ENCODE peak calls at places on chromosomes 6 and 20, in seven cellular contexts. One of them, this sample, is unnamed. For H3K4me1, the result is how much of the 10 kb centered on the place peaks cover.

GRCh38 chr6:148212366-148212765 is 130.3 kb upstream of the SASH1 start:
- DNase-seq in tibial artery: no peak
- DNase-seq in A549: no peak
- DNase-seq in fibroblast of lung: no peak
- DNase-seq in IMR-90: no peak
- DNase-seq in aorta: no peak
- DNase-seq in thoracic aorta: no peak
- DNase-seq in this sample: no peak

GRCh38 chr20:35695245-35695749 is 3.9 kb downstream of the NFS1 start:
- DNase-seq in tibial artery: no peak
- DNase-seq in thoracic aorta: no peak
- DNase-seq in aorta: no peak
- DNase-seq in fibroblast of lung: no peak
- DNase-seq in A549: no peak
- DNase-seq in IMR-90: no peak
- DNase-seq in this sample: no peak

GRCh38 chr20:39117486-39117885 is 155.3 kb downstream of the DHX35 start:
- DNase-seq in IMR-90: peak
- DNase-seq in fibroblast of lung: peak
- DNase-seq in thoracic aorta: no peak
- DNase-seq in tibial artery: no peak
- DNase-seq in aorta: no peak
- DNase-seq in A549: peak
- DNase-seq in this sample: peak

GRCh38 chr6:8082954-8083858 is 19.0 kb upstream of the BLOC1S5 start:
- DNase-seq in A549: peak
- DNase-seq in fibroblast of lung: peak
- DNase-seq in thoracic aorta: no peak
- DNase-seq in IMR-90: peak
- DNase-seq in aorta: peak
- DNase-seq in tibial artery: no peak
- DNase-seq in this sample: no peak

GRCh38 chr6:15430947-15431405 is 185.1 kb downstream of the JARID2 start:
- DNase-seq in tibial artery: no peak
- DNase-seq in fibroblast of lung: no peak
- DNase-seq in aorta: no peak
- DNase-seq in IMR-90: no peak
- DNase-seq in thoracic aorta: no peak
- DNase-seq in A549: no peak
- DNase-seq in this sample: no peak

GRCh38 chr6:82955841-82956240 is 109.8 kb downstream of the UBE3D start:
- DNase-seq in thoracic aorta: no peak
- DNase-seq in aorta: no peak
- DNase-seq in fibroblast of lung: peak
- DNase-seq in tibial artery: no peak
- DNase-seq in IMR-90: peak
- DNase-seq in A549: no peak
- DNase-seq in this sample: no peak

GRCh38 chr6:161038229-161039003 is 46.8 kb downstream of the MAP3K4 start:
- DNase-seq in A549: peak
- DNase-seq in aorta: no peak
- DNase-seq in IMR-90: peak
- DNase-seq in tibial artery: no peak
- DNase-seq in thoracic aorta: no peak
- DNase-seq in fibroblast of lung: peak
- DNase-seq in this sample: peak

GRCh38 chr6:2396856-2397640 is 151.6 kb upstream of the GMDS start:
- DNase-seq in aorta: peak
- DNase-seq in tibial artery: no peak
- DNase-seq in thoracic aorta: no peak
- DNase-seq in fibroblast of lung: peak
- DNase-seq in IMR-90: peak
- DNase-seq in A549: no peak
- DNase-seq in this sample: no peak

GRCh38 chr6:89122625-89123024 is 4.8 kb upstream of the SRSF12 start:
- DNase-seq in tibial artery: no peak
- DNase-seq in thoracic aorta: no peak
- DNase-seq in A549: peak
- DNase-seq in aorta: no peak
- DNase-seq in IMR-90: peak
- DNase-seq in fibroblast of lung: peak
- DNase-seq in this sample: peak

GRCh38 chr6:149806127-149806526 is 56.6 kb downstream of the PCMT1 start:
- DNase-seq in IMR-90: peak
- DNase-seq in aorta: no peak
- DNase-seq in fibroblast of lung: peak
- DNase-seq in A549: no peak
- DNase-seq in tibial artery: no peak
- DNase-seq in thoracic aorta: no peak
- DNase-seq in this sample: peak

GRCh38 chr6:138509371-138509770 is 10.1 kb upstream of the NHSL1 start:
- DNase-seq in IMR-90: peak
- DNase-seq in fibroblast of lung: peak
- DNase-seq in tibial artery: no peak
- DNase-seq in aorta: peak
- DNase-seq in A549: peak
- DNase-seq in thoracic aorta: no peak
- DNase-seq in this sample: peak

GRCh38 chr20:62417981-62418708 is 9.2 kb downstream of the RBBP8NL start:
- DNase-seq in thoracic aorta: no peak
- DNase-seq in fibroblast of lung: no peak
- DNase-seq in aorta: no peak
- DNase-seq in IMR-90: no peak
- DNase-seq in tibial artery: no peak
- DNase-seq in A549: no peak
- DNase-seq in this sample: no peak

GRCh38 chr6:33417127-33417902 is 592 bp downstream of the CUTA start:
- DNase-seq in thoracic aorta: no peak
- DNase-seq in A549: peak
- DNase-seq in IMR-90: peak
- DNase-seq in aorta: no peak
- DNase-seq in tibial artery: no peak
- DNase-seq in fibroblast of lung: peak
- DNase-seq in this sample: peak

GRCh38 chr6:66226099-66226498 is 519.1 kb upstream of the EYS start:
- DNase-seq in fibroblast of lung: no peak
- DNase-seq in A549: peak
- DNase-seq in aorta: no peak
- DNase-seq in IMR-90: no peak
- DNase-seq in tibial artery: no peak
- DNase-seq in thoracic aorta: no peak
- DNase-seq in this sample: peak

GRCh38 chr6:150929403-150929802 is 63.9 kb downstream of the MTHFD1L start:
- DNase-seq in fibroblast of lung: no peak
- DNase-seq in aorta: no peak
- DNase-seq in IMR-90: peak
- DNase-seq in thoracic aorta: no peak
- DNase-seq in tibial artery: no peak
- DNase-seq in A549: no peak
- DNase-seq in this sample: no peak

GRCh38 chr6:84740385-84740784 is 24.0 kb downstream of the TBX18 start:
- DNase-seq in tibial artery: no peak
- DNase-seq in thoracic aorta: no peak
- DNase-seq in IMR-90: no peak
- DNase-seq in A549: no peak
- DNase-seq in aorta: no peak
- DNase-seq in fibroblast of lung: no peak
- DNase-seq in this sample: no peak

DNA sequence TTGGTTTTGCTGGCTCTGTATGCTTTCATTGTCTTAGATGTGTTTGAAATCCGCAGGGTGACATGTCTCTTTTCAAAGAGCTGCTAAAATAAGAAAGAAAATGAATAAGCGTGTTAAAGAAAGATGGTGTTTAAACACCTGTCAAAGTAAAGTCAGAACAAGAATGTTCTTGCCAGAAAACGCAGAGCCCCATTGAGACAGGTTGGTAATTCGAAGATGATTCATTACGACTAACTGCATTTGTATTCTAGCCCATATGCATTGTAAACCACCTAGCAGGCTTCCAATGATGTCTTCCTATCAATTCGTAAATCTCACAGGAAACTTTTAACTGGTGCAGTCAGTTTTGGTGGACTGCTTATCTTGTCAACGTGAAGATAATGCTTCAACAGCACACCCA is 16.8 kb downstream of the PHACTR2 start:
- DNase-seq in tibial artery: no peak
- DNase-seq in thoracic aorta: no peak
- DNase-seq in IMR-90: peak
- DNase-seq in aorta: no peak
- DNase-seq in A549: no peak
- DNase-seq in fibroblast of lung: peak
- DNase-seq in this sample: no peak
- H3K4me1 ChIP-seq in tibial artery: half or more
- H3K4me1 ChIP-seq in thoracic aorta: half or more
- H3K4me1 ChIP-seq in IMR-90: under half
- H3K4me1 ChIP-seq in aorta: under half
- H3K4me1 ChIP-seq in A549: under half
- H3K4me1 ChIP-seq in fibroblast of lung: under half
- H3K4me1 ChIP-seq in this sample: under half

GRCh38 chr6:43264599-43264998 is 21.3 kb downstream of the TTBK1 start:
- DNase-seq in aorta: no peak
- DNase-seq in fibroblast of lung: no peak
- DNase-seq in thoracic aorta: no peak
- DNase-seq in A549: no peak
- DNase-seq in tibial artery: no peak
- DNase-seq in IMR-90: no peak
- DNase-seq in this sample: no peak
- H3K27ac ChIP-seq in aorta: no peak
- H3K27ac ChIP-seq in fibroblast of lung: no peak
- H3K27ac ChIP-seq in thoracic aorta: no peak
- H3K27ac ChIP-seq in A549: no peak
- H3K27ac ChIP-seq in tibial artery: no peak
- H3K27ac ChIP-seq in IMR-90: no peak
- H3K27ac ChIP-seq in this sample: no peak

GRCh38 chr6:125753937-125754259 is 4.5 kb downstream of the HEY2 start:
- DNase-seq in tibial artery: no peak
- DNase-seq in aorta: no peak
- DNase-seq in A549: no peak
- DNase-seq in IMR-90: no peak
- DNase-seq in fibroblast of lung: no peak
- DNase-seq in thoracic aorta: no peak
- DNase-seq in this sample: no peak
- H3K4me3 ChIP-seq in tibial artery: peak
- H3K4me3 ChIP-seq in aorta: no peak
- H3K4me3 ChIP-seq in A549: no peak
- H3K4me3 ChIP-seq in IMR-90: no peak
- H3K4me3 ChIP-seq in fibroblast of lung: no peak
- H3K4me3 ChIP-seq in thoracic aorta: peak
- H3K4me3 ChIP-seq in this sample: peak

GRCh38 chr20:49690899-49691620 is 22.6 kb downstream of the B4GALT5 start:
- DNase-seq in A549: peak
- DNase-seq in IMR-90: peak
- DNase-seq in aorta: no peak
- DNase-seq in thoracic aorta: no peak
- DNase-seq in tibial artery: no peak
- DNase-seq in fibroblast of lung: peak
- DNase-seq in this sample: no peak
- H3K4me1 ChIP-seq in A549: half or more
- H3K4me1 ChIP-seq in IMR-90: under half
- H3K4me1 ChIP-seq in aorta: under half
- H3K4me1 ChIP-seq in thoracic aorta: under half
- H3K4me1 ChIP-seq in tibial artery: half or more
- H3K4me1 ChIP-seq in fibroblast of lung: under half
- H3K4me1 ChIP-seq in this sample: under half

DNA sequence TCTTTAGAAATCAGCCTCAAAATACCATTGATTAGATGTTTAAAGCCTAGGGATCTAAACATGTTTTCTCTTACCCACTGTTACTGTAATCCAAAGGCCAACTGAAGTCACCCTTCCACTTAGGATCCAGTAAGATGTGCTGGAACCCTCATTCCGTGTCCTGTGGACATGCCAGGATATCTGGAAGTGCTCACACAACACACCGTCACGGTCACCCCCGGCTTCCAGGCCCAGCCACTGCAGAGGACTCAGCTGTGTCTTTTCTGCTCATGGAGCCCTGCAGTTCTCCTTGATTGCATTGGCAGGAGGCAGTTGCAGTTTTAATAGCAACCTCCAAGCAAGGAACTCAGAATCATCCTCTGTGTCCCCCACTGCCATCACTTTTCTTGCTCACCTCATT is 93.3 kb downstream of the CAP2 start:
- DNase-seq in fibroblast of lung: no peak
- DNase-seq in thoracic aorta: no peak
- DNase-seq in tibial artery: no peak
- DNase-seq in IMR-90: no peak
- DNase-seq in A549: no peak
- DNase-seq in aorta: no peak
- DNase-seq in this sample: no peak
- H3K27ac ChIP-seq in fibroblast of lung: no peak
- H3K27ac ChIP-seq in thoracic aorta: no peak
- H3K27ac ChIP-seq in tibial artery: no peak
- H3K27ac ChIP-seq in IMR-90: no peak
- H3K27ac ChIP-seq in A549: no peak
- H3K27ac ChIP-seq in aorta: no peak
- H3K27ac ChIP-seq in this sample: peak

GRCh38 chr6:27478141-27478705 is 5.3 kb upstream of the ZNF184 start:
- DNase-seq in thoracic aorta: no peak
- DNase-seq in A549: no peak
- DNase-seq in fibroblast of lung: peak
- DNase-seq in aorta: no peak
- DNase-seq in IMR-90: peak
- DNase-seq in tibial artery: no peak
- DNase-seq in this sample: peak
- H3K4me3 ChIP-seq in thoracic aorta: peak
- H3K4me3 ChIP-seq in A549: peak
- H3K4me3 ChIP-seq in fibroblast of lung: peak
- H3K4me3 ChIP-seq in aorta: peak
- H3K4me3 ChIP-seq in IMR-90: peak
- H3K4me3 ChIP-seq in tibial artery: peak
- H3K4me3 ChIP-seq in this sample: peak